ENCODE peak calls at places on chromosomes 3 and 15, in eight cellular contexts. V is activated B cell treated with CpG ODN at 0.5 μM for 24 hours, F is stomach, R is epithelial cell of prostate, L is COR-L47, T is iPS DF 19.7, E is AG09309, J is GM03348. O is an unnamed sample.

GRCh38 chr15:101242160-101242998 is 9.5 kb downstream of the CHSY1 start:
- DNase-seq in V (peak), F (no peak), R (no peak), L (no peak), T (no peak), E (no peak), J (peak), O (no peak)

GRCh38 chr3:13102386-13103345 is 29.4 kb upstream of the IQSEC1 start:
- DNase-seq in V (no peak), F (no peak), R (no peak), L (no peak), T (no peak), E (no peak), J (no peak), O (no peak)

GRCh38 chr15:89672221-89673161 is 6.7 kb downstream of the PLIN1 start:
- DNase-seq in V (no peak), F (no peak), R (no peak), L (no peak), T (no peak), E (no peak), J (peak), O (no peak)

GRCh38 chr15:101258238-101259144 is 6.6 kb upstream of the CHSY1 start:
- DNase-seq in V (no peak), F (peak), R (no peak), L (peak), T (no peak), E (no peak), J (peak), O (peak)

GRCh38 chr15:64774556-64775523 is 549 bp downstream of the RBPMS2 start:
- DNase-seq in V (peak), F (peak), R (no peak), L (no peak), T (no peak), E (no peak), J (peak), O (peak)

GRCh38 chr3:71050521-71051258 is 532.8 kb downstream of the FOXP1 start:
- DNase-seq in V (no peak), F (no peak), R (no peak), L (no peak), T (no peak), E (no peak), J (no peak), O (no peak)

GRCh38 chr3:177820683-177821316 is 623.5 kb upstream of the TBL1XR1 start:
- DNase-seq in V (no peak), F (no peak), R (no peak), L (no peak), T (no peak), E (no peak), J (no peak), O (no peak)

GRCh38 chr3:98817546-98817945 is 54.4 kb downstream of the ST3GAL6 start:
- DNase-seq in V (no peak), F (no peak), R (no peak), L (peak), T (no peak), E (no peak), J (peak), O (peak)

GRCh38 chr3:161067346-161067745 is 37.8 kb downstream of the B3GALNT1 start:
- DNase-seq in V (no peak), F (no peak), R (no peak), L (no peak), T (no peak), E (no peak), J (no peak), O (no peak)

GRCh38 chr3:9778102-9778501 is 8.4 kb upstream of the CAMK1 start:
- DNase-seq in V (no peak), F (no peak), R (no peak), L (no peak), T (no peak), E (peak), J (peak), O (no peak)